ENCODE peak calls at places on chromosomes 12 and 14, in nine cellular contexts. A is NB4, G is transverse colon, J is fibroblast of mammary gland, D is tibial nerve, B is GM13976, I is tibial artery, M is gastrocnemius medialis, H is lower lobe of right lung. P is an unnamed sample.

GRCh38 chr14:51479584-51480305 is 172.0 kb upstream of the FRMD6 start:
- DNase-seq in A (no peak), J (peak), H (no peak), M (peak), G (no peak), B (no peak), I (no peak), D (peak), P (no peak)

GRCh38 chr14:64388533-64389243 is 535 bp downstream of the MTHFD1 start:
- DNase-seq in A (peak), B (no peak), I (no peak), H (no peak), J (peak), M (peak), G (peak), D (peak), P (no peak)

GRCh38 chr14:47485421-47485820 is 190.0 kb downstream of the MDGA2 start:
- DNase-seq in D (no peak), M (no peak), H (no peak), J (no peak), A (no peak), G (no peak), B (no peak), I (no peak), P (no peak)

GRCh38 chr14:77061630-77062029 is 33.1 kb upstream of the IRF2BPL start:
- DNase-seq in I (peak), H (no peak), B (no peak), M (no peak), D (no peak), G (no peak), A (no peak), J (no peak), P (no peak)

GRCh38 chr12:52741378-52742195 is 35.6 kb downstream of the KRT76 start:
- DNase-seq in A (peak), D (peak), J (peak), M (no peak), B (peak), G (peak), H (peak), I (no peak), P (no peak)

GRCh38 chr14:57009585-57010515 is 199.6 kb upstream of the OTX2 start:
- DNase-seq in H (no peak), J (no peak), I (no peak), M (no peak), G (no peak), A (no peak), B (no peak), D (no peak), P (no peak)

GRCh38 chr12:586318-587071 is 76.8 kb downstream of the NINJ2 start:
- DNase-seq in B (no peak), J (no peak), I (no peak), H (no peak), D (no peak), G (no peak), A (no peak), M (no peak), P (no peak)

GRCh38 chr12:19506497-19506896 is 67.2 kb downstream of the AEBP2 start:
- DNase-seq in I (no peak), A (no peak), D (no peak), M (no peak), H (no peak), J (no peak), G (no peak), B (no peak), P (no peak)

GRCh38 chr12:131222271-131223139 is 268.8 kb downstream of the ADGRD1 start:
- DNase-seq in M (no peak), J (no peak), G (no peak), H (no peak), I (peak), A (peak), D (peak), B (peak), P (no peak)

GRCh38 chr12:81095470-81096232 is 17.8 kb downstream of the ACSS3 start:
- DNase-seq in I (no peak), G (no peak), H (no peak), M (no peak), J (peak), A (no peak), D (no peak), B (no peak), P (no peak)

GRCh38 chr14:78644824-78645559 is 474.8 kb downstream of the NRXN3 start:
- DNase-seq in B (no peak), I (no peak), D (no peak), M (no peak), H (no peak), J (no peak), G (no peak), A (no peak), P (no peak)

GRCh38 chr12:122199484-122200355 is 3.8 kb upstream of the B3GNT4 start:
- DNase-seq in D (no peak), J (no peak), B (no peak), A (no peak), M (no peak), H (no peak), I (peak), G (no peak), P (no peak)

GRCh38 chr12:126353604-126354003 is 1288.4 kb downstream of the AACS start:
- DNase-seq in M (no peak), J (peak), A (no peak), I (no peak), D (no peak), B (no peak), G (no peak), H (no peak), P (peak)

GRCh38 chr14:104732355-104732804 is 8.4 kb downstream of the ADSS1 start:
- DNase-seq in I (peak), H (peak), A (no peak), G (peak), J (no peak), B (no peak), M (peak), D (no peak), P (no peak)

GRCh38 chr12:3236345-3237153 is 159.4 kb downstream of the TSPAN9 start:
- DNase-seq in M (peak), I (no peak), G (peak), A (peak), H (no peak), D (no peak), B (no peak), J (peak), P (no peak)

GRCh38 chr12:109804820-109805761 is 28.1 kb downstream of the TRPV4 start:
- DNase-seq in J (peak), B (peak), I (peak), M (peak), A (peak), H (peak), G (peak), D (peak), P (no peak)

GRCh38 chr12:111063296-111064026 is 143.1 kb upstream of the MYL2 start:
- DNase-seq in I (no peak), G (no peak), B (no peak), J (peak), H (no peak), D (no peak), M (no peak), A (no peak), P (no peak)

GRCh38 chr12:102051431-102051965 is 10.3 kb downstream of the WASHC3 start:
- DNase-seq in H (no peak), A (no peak), G (no peak), M (no peak), D (no peak), I (no peak), J (no peak), B (no peak), P (no peak)

GRCh38 chr12:52086366-52086765 is 6.9 kb downstream of the SMIM41 start:
- DNase-seq in H (no peak), I (no peak), D (no peak), B (no peak), A (no peak), G (no peak), J (peak), M (no peak), P (no peak)

GRCh38 chr12:71024827-71025226 is 104.3 kb upstream of the PTPRR start:
- DNase-seq in B (no peak), A (no peak), H (no peak), J (no peak), G (no peak), M (no peak), I (no peak), D (no peak), P (no peak)

GRCh38 chr12:71024281-71024680 is 103.7 kb upstream of the PTPRR start:
- DNase-seq in B (no peak), J (no peak), D (no peak), A (no peak), M (no peak), I (no peak), G (no peak), H (no peak), P (no peak)

GRCh38 chr12:71014180-71014785 is 93.7 kb upstream of the PTPRR start:
- DNase-seq in A (peak), I (no peak), G (no peak), D (no peak), B (no peak), M (no peak), J (peak), H (no peak), P (no peak)

GRCh38 chr12:71018682-71019081 is 98.1 kb upstream of the PTPRR start:
- DNase-seq in G (no peak), B (no peak), J (no peak), A (no peak), D (no peak), H (no peak), M (no peak), I (no peak), P (no peak)

GRCh38 chr12:71019282-71019831 is 98.8 kb upstream of the PTPRR start:
- DNase-seq in M (no peak), D (no peak), I (no peak), H (no peak), J (no peak), G (no peak), A (no peak), B (no peak), P (no peak)
- TF ChIP-seq CTCF in M (no peak), D (no peak), I (no peak), H (no peak), J (no peak), G (no peak), A (no peak), B (no peak), P (no peak)

DNA sequence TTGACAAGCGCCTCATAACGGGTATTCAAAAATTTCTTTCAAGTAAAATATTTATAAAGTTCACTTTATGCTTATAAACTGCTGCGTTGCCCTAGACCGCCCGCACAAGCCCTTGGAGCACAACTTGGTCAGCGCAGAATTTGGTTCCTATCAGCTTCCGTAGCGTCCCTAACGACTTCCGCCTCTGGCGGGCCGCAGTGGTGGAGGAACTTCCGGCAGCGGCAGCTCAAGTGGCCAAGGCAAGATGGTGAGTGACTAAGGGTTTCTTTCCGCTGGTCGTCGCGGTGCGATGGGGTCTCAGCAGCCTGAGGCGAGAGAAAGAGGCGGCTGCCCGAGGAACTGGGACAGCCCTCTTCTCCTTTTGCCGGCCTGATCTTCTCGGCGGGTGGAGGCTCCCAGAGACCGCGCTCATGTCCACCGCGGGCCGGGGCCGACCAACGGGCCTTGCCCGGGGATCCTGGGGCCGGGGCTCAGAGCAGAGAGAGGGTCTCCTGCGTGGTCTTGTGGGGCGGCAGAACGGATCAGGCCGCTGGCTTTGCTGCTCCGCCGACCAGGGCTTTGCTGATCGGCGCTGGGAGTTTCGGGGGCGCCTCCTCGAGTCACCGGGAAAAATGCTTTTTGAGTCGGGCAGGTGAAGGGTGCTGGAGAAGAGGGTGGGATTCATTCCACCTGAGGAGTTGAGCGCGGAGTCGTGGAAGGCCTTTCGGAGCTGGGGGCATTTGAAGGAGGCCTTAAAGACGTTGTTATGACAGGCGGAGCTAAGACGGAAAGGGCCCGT is at the start of gene PSMC1:
- DNase-seq in M (peak), A (peak), H (peak), B (peak), I (peak), D (peak), G (peak), J (peak), P (peak)
- TF ChIP-seq CTCF in M (no peak), A (no peak), H (no peak), B (no peak), I (no peak), D (no peak), G (no peak), J (no peak), P (no peak)

DNA sequence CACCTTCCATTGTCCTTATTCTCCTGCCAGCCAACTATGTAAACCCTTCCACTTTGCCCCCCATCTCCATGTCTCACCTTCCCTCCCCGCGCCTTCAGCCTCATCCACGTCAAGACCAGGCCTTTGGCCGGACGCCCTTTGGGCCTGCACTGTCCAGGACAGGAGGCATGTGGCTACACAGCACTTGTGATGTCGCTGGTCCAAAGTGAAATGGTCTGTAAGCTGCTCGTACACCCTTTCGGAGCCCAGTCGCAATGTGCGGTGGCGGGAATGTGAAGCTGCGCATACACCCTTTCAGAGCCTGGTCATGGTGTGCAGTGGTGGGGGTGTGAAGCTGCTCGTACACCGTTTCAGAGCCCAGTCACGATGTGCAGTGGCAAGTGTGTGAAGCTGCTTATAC is 247.9 kb upstream of the RGS6 start:
- DNase-seq in B (no peak), I (no peak), H (no peak), D (no peak), M (no peak), J (no peak), A (no peak), G (no peak), P (no peak)
- TF ChIP-seq CTCF in B (no peak), I (no peak), H (no peak), D (no peak), M (no peak), J (no peak), A (no peak), G (no peak), P (no peak)

GRCh38 chr12:128637616-128638606 is 185.8 kb downstream of the SLC15A4 start:
- DNase-seq in D (no peak), H (no peak), I (no peak), M (no peak), A (no peak), J (no peak), B (no peak), G (no peak), P (no peak)
- TF ChIP-seq CTCF in D (no peak), H (no peak), I (no peak), M (no peak), A (no peak), J (no peak), B (no peak), G (no peak), P (no peak)

GRCh38 chr12:67783393-67783792 is 134.8 kb downstream of the DYRK2 start:
- DNase-seq in G (no peak), D (no peak), M (no peak), B (no peak), J (no peak), I (no peak), H (no peak), A (no peak), P (no peak)

GRCh38 chr12:67788118-67788517 is 139.6 kb downstream of the DYRK2 start:
- DNase-seq in H (no peak), M (no peak), J (no peak), I (no peak), B (no peak), A (no peak), G (no peak), D (no peak), P (no peak)

GRCh38 chr12:67786086-67786485 is 137.5 kb downstream of the DYRK2 start:
- DNase-seq in H (no peak), M (no peak), I (no peak), J (no peak), B (no peak), A (no peak), G (no peak), D (no peak), P (no peak)

GRCh38 chr12:67782573-67782972 is 134.0 kb downstream of the DYRK2 start:
- DNase-seq in G (no peak), A (no peak), H (no peak), I (no peak), B (no peak), D (no peak), M (no peak), J (no peak), P (no peak)

GRCh38 chr12:67784831-67785230 is 136.3 kb downstream of the DYRK2 start:
- DNase-seq in D (no peak), I (no peak), H (no peak), G (no peak), M (no peak), A (no peak), J (peak), B (no peak), P (no peak)
- TF ChIP-seq CTCF in D (no peak), I (no peak), H (no peak), G (no peak), M (no peak), A (no peak), J (no peak), B (no peak), P (no peak)

DNA sequence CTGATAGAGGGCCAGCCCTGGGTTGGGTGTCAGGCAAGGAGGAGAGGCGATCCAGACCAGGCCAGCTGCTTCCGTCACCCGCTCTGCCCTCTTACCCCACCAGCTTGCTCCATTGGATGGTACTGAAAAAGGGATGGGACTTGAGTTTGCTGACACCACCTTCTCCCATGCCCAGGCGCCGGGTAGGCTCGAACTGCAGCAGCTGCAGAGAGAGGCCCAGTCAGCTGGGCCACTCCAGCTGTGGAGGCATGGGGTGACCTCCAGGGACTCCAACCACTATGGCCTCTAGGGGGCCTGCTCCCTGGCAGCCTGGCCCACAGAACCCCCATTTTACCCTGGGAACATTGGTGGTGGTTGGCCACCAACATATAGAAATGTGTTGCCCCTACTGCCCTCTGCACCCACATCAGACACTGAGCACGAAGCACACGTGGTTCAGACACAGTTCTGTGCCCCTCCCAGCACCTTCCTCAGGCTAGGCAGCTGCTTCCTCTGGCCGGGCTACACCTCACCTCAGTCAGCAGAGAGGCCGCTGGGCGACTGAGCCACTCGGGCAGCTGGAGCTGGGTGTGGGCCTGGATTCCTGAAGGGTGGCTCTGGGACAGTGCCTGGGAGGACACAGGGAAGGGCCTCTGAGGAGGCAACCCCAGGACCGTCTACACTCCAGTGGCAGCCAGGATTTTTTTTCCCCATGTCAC is 16.0 kb downstream of the RPS6KL1 start:
- DNase-seq in I (no peak), J (no peak), G (peak), B (no peak), A (no peak), H (no peak), D (no peak), M (no peak), P (no peak)
- TF ChIP-seq CTCF in I (no peak), J (no peak), G (no peak), B (no peak), A (peak), H (no peak), D (no peak), M (no peak), P (peak)

GRCh38 chr12:27624586-27624985 is 71.7 kb upstream of the REP15 start:
- DNase-seq in J (no peak), B (no peak), H (no peak), M (no peak), D (no peak), A (no peak), I (no peak), G (no peak), P (no peak)

GRCh38 chr12:27623645-27624044 is 72.6 kb upstream of the REP15 start:
- DNase-seq in A (no peak), B (no peak), M (no peak), G (no peak), D (no peak), H (no peak), I (no peak), J (peak), P (no peak)

GRCh38 chr12:27619308-27619707 is 76.9 kb upstream of the REP15 start:
- DNase-seq in A (peak), I (no peak), H (no peak), J (peak), B (no peak), D (no peak), M (no peak), G (no peak), P (no peak)

GRCh38 chr12:27620121-27620520 is 76.1 kb upstream of the REP15 start:
- DNase-seq in J (no peak), H (no peak), I (no peak), G (no peak), A (no peak), B (no peak), D (no peak), M (no peak), P (no peak)

DNA sequence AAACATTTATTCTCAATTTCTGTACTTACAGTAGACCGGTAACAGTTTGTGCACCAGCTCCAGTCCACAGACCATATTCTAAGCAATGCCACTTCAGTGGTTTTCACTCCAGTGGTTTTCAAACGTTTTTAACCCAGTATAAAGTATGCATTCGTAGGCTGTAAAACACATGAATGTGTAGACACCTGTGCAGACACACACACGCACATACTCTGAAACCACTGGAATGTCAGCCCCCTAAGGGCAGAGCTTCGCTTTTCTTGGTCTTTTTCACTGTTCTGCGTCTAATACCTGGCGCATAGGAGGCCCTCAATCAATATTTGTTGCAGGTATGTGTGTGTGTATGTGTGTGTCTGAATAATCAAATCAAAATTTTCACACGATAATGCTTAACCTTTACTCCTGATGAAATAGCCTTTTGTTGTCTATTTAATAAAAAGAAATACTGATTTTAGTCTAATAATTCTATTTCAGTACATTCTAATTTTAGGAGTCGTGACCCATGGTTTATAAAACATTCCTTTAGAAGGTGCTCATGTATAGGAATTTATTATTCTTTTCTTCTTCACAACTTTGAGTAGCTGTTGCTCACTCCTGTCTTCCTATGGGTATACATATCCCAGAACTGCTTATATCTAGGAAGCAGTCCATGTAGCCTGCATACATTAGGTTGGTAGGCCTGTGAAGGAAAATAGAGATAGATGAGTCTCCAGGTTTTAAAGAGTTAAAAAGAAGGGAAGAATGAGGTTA is 73.6 kb upstream of the REP15 start:
- DNase-seq in B (no peak), H (no peak), D (no peak), J (no peak), M (no peak), G (no peak), I (no peak), A (no peak), P (no peak)
- TF ChIP-seq CTCF in B (no peak), H (no peak), D (no peak), J (no peak), M (no peak), G (no peak), I (no peak), A (no peak), P (no peak)